ENCODE peak calls at places on chromosomes 6 and 20, in four cellular contexts. U is ascending aorta; W is CD4-positive, alpha-beta memory T cell; F is brain microvascular endothelial cell. Q is an unnamed sample.

GRCh38 chr6:34324738-34325444 is 67.6 kb downstream of the NUDT3 start:
- DNase-seq in U (no peak), W (no peak), F (peak), Q (no peak)

GRCh38 chr6:109238405-109238804 is 143.1 kb downstream of the CEP57L1 start:
- DNase-seq in U (no peak), W (no peak), F (no peak), Q (no peak)

GRCh38 chr6:32837651-32838113 is 857 bp downstream of the TAP2 start:
- DNase-seq in U (no peak), W (no peak), F (no peak), Q (no peak)

GRCh38 chr6:137234505-137234863 is 15.3 kb upstream of the IFNGR1 start:
- DNase-seq in U (no peak), W (peak), F (no peak), Q (peak)

GRCh38 chr6:123803862-123804681 is at the start of gene NKAIN2:
- DNase-seq in U (no peak), W (no peak), F (no peak), Q (no peak)

GRCh38 chr6:166494757-166495486 is 91.6 kb downstream of the RAMACL start:
- DNase-seq in U (no peak), W (no peak), F (no peak), Q (no peak)

GRCh38 chr6:48809700-48810099 is 653.4 kb downstream of the MMUT start:
- DNase-seq in U (no peak), W (no peak), F (no peak), Q (no peak)

GRCh38 chr20:34512955-34513419 is 3.2 kb upstream of the DYNLRB1 start:
- DNase-seq in U (no peak), W (peak), F (no peak), Q (no peak)

GRCh38 chr6:132798820-132799538 is 542 bp upstream of the SLC18B1 start:
- DNase-seq in U (peak), W (peak), F (peak), Q (no peak)

GRCh38 chr6:136927313-136927712 is 5.2 kb downstream of the SLC35D3 start:
- DNase-seq in U (no peak), W (no peak), F (peak), Q (peak)

GRCh38 chr6:109351231-109352132 is 30.8 kb downstream of the CD164 start:
- DNase-seq in U (no peak), W (no peak), F (no peak), Q (no peak)

DNA sequence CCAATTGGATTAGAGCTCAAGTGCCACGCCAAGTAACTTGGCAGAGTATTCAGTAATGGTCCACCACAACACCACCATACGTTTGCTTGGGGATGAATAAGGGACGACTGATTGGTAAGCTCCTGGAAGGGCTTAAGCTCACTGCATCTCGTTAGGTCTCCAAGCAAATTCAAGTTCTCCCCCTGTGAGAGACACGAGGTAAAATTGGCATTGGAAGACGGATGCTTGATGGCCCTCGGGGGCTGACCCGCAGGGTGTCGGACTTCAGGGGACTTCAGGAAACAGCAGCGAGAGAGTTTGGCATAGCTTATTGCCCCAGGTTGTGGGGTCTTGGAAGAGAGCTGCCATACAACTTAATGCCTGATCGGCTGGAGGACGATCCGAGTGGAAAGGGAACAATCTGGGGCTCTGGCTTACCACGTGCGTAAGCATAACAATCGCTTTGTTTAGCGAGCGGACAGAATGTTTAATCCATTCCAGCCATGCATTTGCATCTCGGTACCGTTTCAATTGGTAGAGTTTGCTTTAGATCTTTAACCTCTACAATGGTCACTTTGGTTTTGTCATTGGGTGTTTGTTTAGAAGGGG is 4.8 kb upstream of the ZNFX1 start:
- DNase-seq in U (no peak), W (no peak), F (no peak), Q (no peak)
- H3K4me3 ChIP-seq in U (no peak), W (peak), F (peak), Q (peak)

GRCh38 chr6:159899994-159900745 is 9.4 kb downstream of the MAS1 start:
- DNase-seq in U (no peak), W (no peak), F (peak), Q (no peak)
- H3K4me3 ChIP-seq in U (no peak), W (no peak), F (no peak), Q (no peak)

GRCh38 chr6:37535701-37536461 is 36.2 kb upstream of the CCDC167 start:
- DNase-seq in U (no peak), W (no peak), F (no peak), Q (no peak)
- H3K4me3 ChIP-seq in U (peak), W (no peak), F (peak), Q (no peak)

GRCh38 chr6:26031595-26032386 is 55.4 kb upstream of the HFE start:
- DNase-seq in U (peak), W (peak), F (peak), Q (peak)

GRCh38 chr6:26033132-26033941 is 53.9 kb upstream of the HFE start:
- DNase-seq in U (peak), W (peak), F (peak), Q (no peak)

GRCh38 chr6:26034901-26035300 is 52.3 kb upstream of the HFE start:
- DNase-seq in U (no peak), W (no peak), F (no peak), Q (no peak)

GRCh38 chr6:26032387-26033131 is 54.7 kb upstream of the HFE start:
- DNase-seq in U (no peak), W (peak), F (peak), Q (no peak)

GRCh38 chr6:26033942-26034354 is 53.3 kb upstream of the HFE start:
- DNase-seq in U (no peak), W (no peak), F (no peak), Q (no peak)
- H3K4me3 ChIP-seq in U (peak), W (peak), F (peak), Q (peak)

GRCh38 chr20:47265984-47266383 is 90.5 kb downstream of the ZMYND8 start:
- DNase-seq in U (no peak), W (no peak), F (no peak), Q (no peak)

GRCh38 chr20:47267621-47268020 is 88.9 kb downstream of the ZMYND8 start:
- DNase-seq in U (no peak), W (no peak), F (no peak), Q (no peak)

GRCh38 chr20:47265214-47265613 is 91.3 kb downstream of the ZMYND8 start:
- DNase-seq in U (no peak), W (no peak), F (no peak), Q (no peak)

GRCh38 chr20:47269309-47270165 is 87.0 kb downstream of the ZMYND8 start:
- DNase-seq in U (no peak), W (no peak), F (no peak), Q (no peak)

GRCh38 chr20:47266847-47267515 is 89.5 kb downstream of the ZMYND8 start:
- DNase-seq in U (no peak), W (no peak), F (no peak), Q (no peak)
- H3K4me3 ChIP-seq in U (no peak), W (no peak), F (no peak), Q (no peak)